ENCODE peak calls at places on chromosomes 13 and 19, in eight cellular contexts. L is RWPE2, M is uterus, G is tibial nerve, S is SK-N-SH, V is DND-41, N is thoracic aorta, R is heart left ventricle. K is an unnamed sample.

GRCh38 chr13:94800423-94800822 is 88.1 kb upstream of the SOX21 start:
- DNase-seq in L (no peak), M (no peak), G (no peak), S (no peak), V (no peak), N (no peak), R (no peak), K (no peak)

GRCh38 chr19:17445526-17446165 is 2.8 kb downstream of the TMEM221 start:
- DNase-seq in L (no peak), M (no peak), G (no peak), S (no peak), V (no peak), N (no peak), R (no peak), K (no peak)

GRCh38 chr13:44685641-44686040 is 109.5 kb upstream of the TSC22D1 start:
- DNase-seq in L (no peak), M (no peak), G (no peak), S (no peak), V (peak; percentile 36), N (no peak), R (no peak), K (no peak)

GRCh38 chr13:22325761-22326160 is 654.9 kb downstream of the FGF9 start:
- DNase-seq in L (no peak), M (no peak), G (no peak), S (no peak), V (no peak), N (no peak), R (no peak), K (no peak)

GRCh38 chr19:30391554-30392551 is 19.7 kb downstream of the ZNF536 start:
- DNase-seq in L (no peak), M (no peak), G (no peak), S (no peak), V (no peak), N (no peak), R (no peak), K (no peak)

GRCh38 chr19:29630661-29631060 is 24.6 kb downstream of the POP4 start:
- DNase-seq in L (no peak), M (no peak), G (no peak), S (peak; percentile 4), V (no peak), N (no peak), R (no peak), K (no peak)

GRCh38 chr13:25276748-25277147 is 10.5 kb downstream of the MTMR6 start:
- DNase-seq in L (no peak), M (no peak), G (no peak), S (no peak), V (no peak), N (no peak), R (no peak), K (no peak)

GRCh38 chr13:105847532-105848295 is 687.7 kb downstream of the EFNB2 start:
- DNase-seq in L (no peak), M (no peak), G (no peak), S (peak; percentile 41), V (no peak), N (no peak), R (no peak), K (no peak)

GRCh38 chr19:33374406-33374703 is 846 bp downstream of the CEBPG start:
- DNase-seq in L (no peak), M (no peak), G (no peak), S (peak; percentile 53), V (peak; percentile 38), N (no peak), R (no peak), K (no peak)

GRCh38 chr19:17522988-17523872 is 11.8 kb downstream of the PGLS start:
- DNase-seq in L (no peak), M (no peak), G (peak; percentile 47), S (no peak), V (peak; percentile 97), N (no peak), R (peak; percentile 79), K (peak; percentile 33)

GRCh38 chr19:13301627-13302334 is 151.6 kb downstream of the IER2 start:
- DNase-seq in L (no peak), M (no peak), G (no peak), S (no peak), V (no peak), N (no peak), R (no peak), K (no peak)

GRCh38 chr13:114118763-114119123 is 13.7 kb downstream of the RASA3 start:
- DNase-seq in L (no peak), M (no peak), G (no peak), S (peak; percentile 43), V (no peak), N (no peak), R (no peak), K (no peak)

GRCh38 chr19:51365211-51366049 is 758 bp downstream of the ETFB start:
- DNase-seq in L (no peak), M (peak; percentile 30), G (peak; percentile 22), S (no peak), V (peak; percentile 31), N (no peak), R (no peak), K (no peak)

GRCh38 chr13:111550062-111550461 is 229.6 kb downstream of the TEX29 start:
- DNase-seq in L (no peak), M (no peak), G (no peak), S (no peak), V (no peak), N (no peak), R (no peak), K (no peak)

GRCh38 chr13:111552891-111553637 is 232.6 kb downstream of the TEX29 start:
- DNase-seq in L (no peak), M (no peak), G (no peak), S (no peak), V (no peak), N (no peak), R (no peak), K (no peak)

GRCh38 chr13:111549464-111549863 is 229.0 kb downstream of the TEX29 start:
- DNase-seq in L (no peak), M (no peak), G (no peak), S (no peak), V (no peak), N (no peak), R (no peak), K (no peak)

GRCh38 chr13:111548805-111549204 is 228.4 kb downstream of the TEX29 start:
- DNase-seq in L (no peak), M (no peak), G (no peak), S (no peak), V (no peak), N (no peak), R (no peak), K (no peak)

DNA sequence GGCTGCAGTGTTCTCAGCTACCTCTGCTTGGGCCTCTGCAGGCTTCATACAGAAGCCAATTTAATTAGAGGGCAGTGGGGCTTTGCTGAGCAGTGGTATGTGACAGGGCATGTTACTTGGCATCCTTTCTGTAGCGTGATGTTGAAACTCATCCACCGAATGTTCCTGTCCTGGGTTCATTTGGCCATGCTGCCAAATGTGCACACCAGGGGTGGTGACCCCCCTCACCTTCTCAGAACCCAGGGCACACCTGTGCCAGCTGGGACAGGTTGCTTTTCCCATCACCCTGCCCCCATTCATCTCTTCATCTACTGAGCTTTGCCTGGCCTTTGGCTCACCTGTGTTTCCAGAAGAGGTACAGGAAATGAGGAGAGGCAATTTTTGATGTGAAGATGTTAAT is 231.0 kb downstream of the TEX29 start:
- DNase-seq in L (no peak), M (no peak), G (no peak), S (no peak), V (no peak), N (no peak), R (no peak), K (no peak)
- H3K27me3 ChIP-seq in L (no peaks in the 10 kb centered on the region), M (no peaks in the 10 kb centered on the region), G (no peaks in the 10 kb centered on the region), S (no peaks in the 10 kb centered on the region), V (peaks cover 10% of the 10 kb centered on the region), N (no peaks in the 10 kb centered on the region), R (peaks cover 8% of the 10 kb centered on the region), K (no peaks in the 10 kb centered on the region)

GRCh38 chr19:38443458-38444001 is 10.0 kb downstream of the RYR1 start:
- DNase-seq in L (no peak), M (no peak), G (no peak), S (no peak), V (no peak), N (no peak), R (no peak), K (no peak)

GRCh38 chr19:38442736-38443135 is 9.2 kb downstream of the RYR1 start:
- DNase-seq in L (no peak), M (no peak), G (no peak), S (no peak), V (no peak), N (no peak), R (no peak), K (no peak)

GRCh38 chr19:38444026-38444425 is 10.5 kb downstream of the RYR1 start:
- DNase-seq in L (no peak), M (no peak), G (no peak), S (no peak), V (no peak), N (no peak), R (no peak), K (no peak)

GRCh38 chr19:38440592-38440991 is 7.1 kb downstream of the RYR1 start:
- DNase-seq in L (no peak), M (no peak), G (no peak), S (no peak), V (no peak), N (no peak), R (no peak), K (no peak)

GRCh38 chr19:38441660-38442348 is 8.3 kb downstream of the RYR1 start:
- DNase-seq in L (no peak), M (no peak), G (no peak), S (no peak), V (no peak), N (no peak), R (no peak), K (no peak)
- TF ChIP-seq CTCF in L (no peak), M (no peak), G (no peak), S (peak; percentile 8), V (peak; percentile 26), N (no peak), R (no peak), K (no peak)

DNA sequence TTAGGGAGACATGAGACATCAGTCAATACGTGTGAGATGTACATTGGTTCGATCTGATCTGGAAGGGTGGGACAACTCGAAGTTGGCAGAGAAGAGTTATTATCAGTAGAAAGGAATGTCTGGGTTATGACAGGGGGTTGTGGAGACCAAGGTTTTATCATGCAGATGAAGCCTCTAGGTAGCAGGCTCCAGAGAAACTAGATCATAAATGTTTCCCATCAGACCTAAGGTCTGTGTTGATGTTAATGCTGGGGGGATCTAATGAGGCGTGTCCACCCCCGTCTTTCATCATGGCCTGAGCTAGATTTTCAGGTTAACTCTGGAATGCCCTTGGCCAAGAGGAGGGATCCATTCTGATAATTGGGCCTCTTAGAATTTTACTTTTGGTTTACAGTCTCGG is 187.0 kb upstream of the KL start:
- DNase-seq in L (no peak), M (no peak), G (no peak), S (no peak), V (no peak), N (no peak), R (no peak), K (no peak)
- H3K27ac ChIP-seq in L (peak overlapping the region; percentile 69), M (no peak overlapping the region), G (no peak overlapping the region), S (no peak overlapping the region), V (no peak overlapping the region), N (no peak overlapping the region), R (no peak overlapping the region), K (no peak overlapping the region)

DNA sequence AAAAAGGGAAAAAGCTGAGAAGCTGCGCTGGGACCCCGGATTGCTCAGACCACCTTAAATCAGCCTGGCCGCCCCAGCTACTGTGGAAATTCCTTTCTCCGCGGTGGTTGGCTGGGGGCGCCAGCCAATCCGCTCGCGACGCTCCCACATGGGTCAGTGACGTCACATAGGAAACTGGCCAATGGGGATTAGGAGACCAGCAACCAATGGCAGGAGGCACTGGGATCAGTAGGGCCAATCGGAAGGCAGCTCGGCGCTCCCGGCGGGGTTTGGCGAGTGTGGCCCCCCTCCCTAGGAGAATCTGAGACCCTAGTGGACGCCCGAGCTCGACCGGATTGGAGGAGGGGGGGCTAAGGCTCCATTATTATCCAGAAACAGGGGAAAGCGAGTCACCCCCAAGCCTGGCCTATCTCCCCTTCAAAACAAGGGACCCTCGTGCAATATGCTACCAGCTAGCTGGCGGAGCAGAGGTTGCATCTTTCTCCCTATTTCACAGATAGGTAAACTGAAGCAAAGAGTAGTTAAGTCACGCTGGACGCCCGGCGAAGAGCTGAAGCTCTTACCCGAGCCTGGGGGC is 6.5 kb upstream of the TLE2 start:
- DNase-seq in L (peak; percentile 97), M (peak; percentile 100), G (peak; percentile 100), S (peak; percentile 98), V (peak; percentile 99), N (peak; percentile 98), R (peak; percentile 98), K (peak; percentile 94)
- H3K27me3 ChIP-seq in L (no peaks in the 10 kb centered on the region), M (no peaks in the 10 kb centered on the region), G (no peaks in the 10 kb centered on the region), S (peaks cover 31% of the 10 kb centered on the region), V (peaks cover 5% of the 10 kb centered on the region), N (no peaks in the 10 kb centered on the region), R (no peaks in the 10 kb centered on the region), K (no peaks in the 10 kb centered on the region)